ENCODE peak calls at places on chromosomes 11 and 22, in ten cellular contexts. One of them, this sample, is unnamed.

GRCh38 chr11:128473631-128474030 is 113.7 kb downstream of the ETS1 start:
- DNase-seq in AG09309: no peak
- DNase-seq in PC-3: no peak
- DNase-seq in GM10248: no peak
- DNase-seq in ovary: no peak
- DNase-seq in heart left ventricle: no peak
- DNase-seq in IMR-90: no peak
- DNase-seq in testis: no peak
- DNase-seq in fibroblast of lung: no peak
- DNase-seq in fibroblast of pulmonary artery: no peak
- DNase-seq in this sample: no peak

GRCh38 chr11:11382858-11383532 is 29.9 kb upstream of the CSNK2A3 start:
- DNase-seq in AG09309: no peak
- DNase-seq in PC-3: no peak
- DNase-seq in GM10248: no peak
- DNase-seq in ovary: no peak
- DNase-seq in heart left ventricle: no peak
- DNase-seq in IMR-90: no peak
- DNase-seq in testis: no peak
- DNase-seq in fibroblast of lung: no peak
- DNase-seq in fibroblast of pulmonary artery: no peak
- DNase-seq in this sample: peak

GRCh38 chr11:126345759-126346585 is 9.5 kb upstream of the ST3GAL4 start:
- DNase-seq in AG09309: peak
- DNase-seq in PC-3: peak
- DNase-seq in GM10248: no peak
- DNase-seq in ovary: peak
- DNase-seq in heart left ventricle: no peak
- DNase-seq in IMR-90: peak
- DNase-seq in testis: peak
- DNase-seq in fibroblast of lung: peak
- DNase-seq in fibroblast of pulmonary artery: peak
- DNase-seq in this sample: no peak

GRCh38 chr11:112162761-112163669 is 879 bp downstream of the IL18 start:
- DNase-seq in AG09309: no peak
- DNase-seq in PC-3: peak
- DNase-seq in GM10248: no peak
- DNase-seq in ovary: no peak
- DNase-seq in heart left ventricle: no peak
- DNase-seq in IMR-90: peak
- DNase-seq in testis: no peak
- DNase-seq in fibroblast of lung: peak
- DNase-seq in fibroblast of pulmonary artery: no peak
- DNase-seq in this sample: no peak

GRCh38 chr11:47258317-47258902 is 614 bp downstream of the NR1H3 start:
- DNase-seq in AG09309: no peak
- DNase-seq in PC-3: no peak
- DNase-seq in GM10248: no peak
- DNase-seq in ovary: no peak
- DNase-seq in heart left ventricle: no peak
- DNase-seq in IMR-90: no peak
- DNase-seq in testis: no peak
- DNase-seq in fibroblast of lung: no peak
- DNase-seq in fibroblast of pulmonary artery: no peak
- DNase-seq in this sample: no peak

GRCh38 chr11:61065955-61066638 is 36.2 kb upstream of the CD5 start:
- DNase-seq in AG09309: no peak
- DNase-seq in PC-3: no peak
- DNase-seq in GM10248: no peak
- DNase-seq in ovary: no peak
- DNase-seq in heart left ventricle: no peak
- DNase-seq in IMR-90: no peak
- DNase-seq in testis: no peak
- DNase-seq in fibroblast of lung: no peak
- DNase-seq in fibroblast of pulmonary artery: no peak
- DNase-seq in this sample: peak

GRCh38 chr11:70608568-70609314 is 210.4 kb downstream of the CTTN start:
- DNase-seq in AG09309: peak
- DNase-seq in PC-3: no peak
- DNase-seq in GM10248: no peak
- DNase-seq in ovary: no peak
- DNase-seq in heart left ventricle: no peak
- DNase-seq in IMR-90: peak
- DNase-seq in testis: no peak
- DNase-seq in fibroblast of lung: peak
- DNase-seq in fibroblast of pulmonary artery: peak
- DNase-seq in this sample: no peak

GRCh38 chr11:62705401-62705800 is 1.8 kb downstream of the BSCL2 start:
- DNase-seq in AG09309: no peak
- DNase-seq in PC-3: peak
- DNase-seq in GM10248: no peak
- DNase-seq in ovary: no peak
- DNase-seq in heart left ventricle: no peak
- DNase-seq in IMR-90: no peak
- DNase-seq in testis: no peak
- DNase-seq in fibroblast of lung: no peak
- DNase-seq in fibroblast of pulmonary artery: no peak
- DNase-seq in this sample: no peak

GRCh38 chr11:1750840-1751520 is 585 bp upstream of the IFITM10 start:
- DNase-seq in AG09309: no peak
- DNase-seq in PC-3: no peak
- DNase-seq in GM10248: no peak
- DNase-seq in ovary: no peak
- DNase-seq in heart left ventricle: no peak
- DNase-seq in IMR-90: no peak
- DNase-seq in testis: no peak
- DNase-seq in fibroblast of lung: no peak
- DNase-seq in fibroblast of pulmonary artery: no peak
- DNase-seq in this sample: peak

GRCh38 chr11:130068546-130068985 is 1.1 kb upstream of the APLP2 start:
- DNase-seq in AG09309: no peak
- DNase-seq in PC-3: no peak
- DNase-seq in GM10248: no peak
- DNase-seq in ovary: no peak
- DNase-seq in heart left ventricle: no peak
- DNase-seq in IMR-90: no peak
- DNase-seq in testis: peak
- DNase-seq in fibroblast of lung: no peak
- DNase-seq in fibroblast of pulmonary artery: no peak
- DNase-seq in this sample: no peak

GRCh38 chr11:130066338-130066737 is 3.4 kb upstream of the APLP2 start:
- DNase-seq in AG09309: no peak
- DNase-seq in PC-3: no peak
- DNase-seq in GM10248: no peak
- DNase-seq in ovary: no peak
- DNase-seq in heart left ventricle: no peak
- DNase-seq in IMR-90: no peak
- DNase-seq in testis: no peak
- DNase-seq in fibroblast of lung: peak
- DNase-seq in fibroblast of pulmonary artery: no peak
- DNase-seq in this sample: no peak

GRCh38 chr11:130061017-130061416 is 8.7 kb upstream of the APLP2 start:
- DNase-seq in AG09309: no peak
- DNase-seq in PC-3: no peak
- DNase-seq in GM10248: no peak
- DNase-seq in ovary: no peak
- DNase-seq in heart left ventricle: no peak
- DNase-seq in IMR-90: no peak
- DNase-seq in testis: no peak
- DNase-seq in fibroblast of lung: no peak
- DNase-seq in fibroblast of pulmonary artery: no peak
- DNase-seq in this sample: no peak

GRCh38 chr11:130062030-130062429 is 7.7 kb upstream of the APLP2 start:
- DNase-seq in AG09309: no peak
- DNase-seq in PC-3: peak
- DNase-seq in GM10248: no peak
- DNase-seq in ovary: no peak
- DNase-seq in heart left ventricle: no peak
- DNase-seq in IMR-90: no peak
- DNase-seq in testis: no peak
- DNase-seq in fibroblast of lung: no peak
- DNase-seq in fibroblast of pulmonary artery: no peak
- DNase-seq in this sample: no peak

DNA sequence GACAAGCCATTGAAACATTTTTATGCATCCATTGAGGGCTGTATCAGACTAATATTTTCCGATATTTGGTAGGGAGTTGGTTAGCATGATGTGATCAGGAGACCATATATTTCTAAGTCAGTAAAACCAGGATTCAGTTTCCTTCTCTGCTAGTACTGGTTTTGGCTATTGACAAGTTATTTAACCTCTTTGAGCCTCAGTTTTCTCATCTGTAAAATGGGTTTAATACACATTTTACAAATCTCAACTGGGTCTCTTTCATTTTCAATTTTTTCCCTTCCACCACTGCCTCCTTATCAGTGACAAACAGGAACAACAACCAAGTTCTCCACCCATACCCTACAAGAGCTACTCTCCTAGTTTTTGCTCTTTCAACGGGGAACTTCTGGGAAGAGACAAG is 6.3 kb upstream of the APLP2 start:
- DNase-seq in AG09309: no peak
- DNase-seq in PC-3: no peak
- DNase-seq in GM10248: no peak
- DNase-seq in ovary: no peak
- DNase-seq in heart left ventricle: no peak
- DNase-seq in IMR-90: no peak
- DNase-seq in testis: no peak
- DNase-seq in fibroblast of lung: no peak
- DNase-seq in fibroblast of pulmonary artery: no peak
- DNase-seq in this sample: no peak
- TF ChIP-seq CTCF in AG09309: no peak
- TF ChIP-seq CTCF in PC-3: no peak
- TF ChIP-seq CTCF in GM10248: no peak
- TF ChIP-seq CTCF in ovary: no peak
- TF ChIP-seq CTCF in heart left ventricle: no peak
- TF ChIP-seq CTCF in IMR-90: no peak
- TF ChIP-seq CTCF in testis: no peak
- TF ChIP-seq CTCF in fibroblast of lung: no peak
- TF ChIP-seq CTCF in fibroblast of pulmonary artery: no peak
- TF ChIP-seq CTCF in this sample: no peak

GRCh38 chr11:82174610-82175009 is 559.1 kb downstream of the FAM181B start:
- DNase-seq in AG09309: no peak
- DNase-seq in PC-3: no peak
- DNase-seq in GM10248: no peak
- DNase-seq in ovary: no peak
- DNase-seq in heart left ventricle: no peak
- DNase-seq in IMR-90: no peak
- DNase-seq in testis: no peak
- DNase-seq in fibroblast of lung: no peak
- DNase-seq in fibroblast of pulmonary artery: no peak
- DNase-seq in this sample: no peak
- TF ChIP-seq CTCF in AG09309: no peak
- TF ChIP-seq CTCF in PC-3: peak
- TF ChIP-seq CTCF in GM10248: no peak
- TF ChIP-seq CTCF in ovary: no peak
- TF ChIP-seq CTCF in heart left ventricle: no peak
- TF ChIP-seq CTCF in IMR-90: no peak
- TF ChIP-seq CTCF in testis: peak
- TF ChIP-seq CTCF in fibroblast of lung: no peak
- TF ChIP-seq CTCF in fibroblast of pulmonary artery: no peak
- TF ChIP-seq CTCF in this sample: peak

GRCh38 chr22:17910561-17911311 is 113.6 kb downstream of the MICAL3 start:
- DNase-seq in AG09309: peak
- DNase-seq in PC-3: peak
- DNase-seq in GM10248: no peak
- DNase-seq in ovary: peak
- DNase-seq in heart left ventricle: peak
- DNase-seq in IMR-90: peak
- DNase-seq in testis: peak
- DNase-seq in fibroblast of lung: peak
- DNase-seq in fibroblast of pulmonary artery: peak
- DNase-seq in this sample: no peak
- TF ChIP-seq CTCF in AG09309: peak
- TF ChIP-seq CTCF in PC-3: peak
- TF ChIP-seq CTCF in GM10248: peak
- TF ChIP-seq CTCF in ovary: peak
- TF ChIP-seq CTCF in heart left ventricle: peak
- TF ChIP-seq CTCF in IMR-90: peak
- TF ChIP-seq CTCF in testis: peak
- TF ChIP-seq CTCF in fibroblast of lung: peak
- TF ChIP-seq CTCF in fibroblast of pulmonary artery: peak
- TF ChIP-seq CTCF in this sample: peak

DNA sequence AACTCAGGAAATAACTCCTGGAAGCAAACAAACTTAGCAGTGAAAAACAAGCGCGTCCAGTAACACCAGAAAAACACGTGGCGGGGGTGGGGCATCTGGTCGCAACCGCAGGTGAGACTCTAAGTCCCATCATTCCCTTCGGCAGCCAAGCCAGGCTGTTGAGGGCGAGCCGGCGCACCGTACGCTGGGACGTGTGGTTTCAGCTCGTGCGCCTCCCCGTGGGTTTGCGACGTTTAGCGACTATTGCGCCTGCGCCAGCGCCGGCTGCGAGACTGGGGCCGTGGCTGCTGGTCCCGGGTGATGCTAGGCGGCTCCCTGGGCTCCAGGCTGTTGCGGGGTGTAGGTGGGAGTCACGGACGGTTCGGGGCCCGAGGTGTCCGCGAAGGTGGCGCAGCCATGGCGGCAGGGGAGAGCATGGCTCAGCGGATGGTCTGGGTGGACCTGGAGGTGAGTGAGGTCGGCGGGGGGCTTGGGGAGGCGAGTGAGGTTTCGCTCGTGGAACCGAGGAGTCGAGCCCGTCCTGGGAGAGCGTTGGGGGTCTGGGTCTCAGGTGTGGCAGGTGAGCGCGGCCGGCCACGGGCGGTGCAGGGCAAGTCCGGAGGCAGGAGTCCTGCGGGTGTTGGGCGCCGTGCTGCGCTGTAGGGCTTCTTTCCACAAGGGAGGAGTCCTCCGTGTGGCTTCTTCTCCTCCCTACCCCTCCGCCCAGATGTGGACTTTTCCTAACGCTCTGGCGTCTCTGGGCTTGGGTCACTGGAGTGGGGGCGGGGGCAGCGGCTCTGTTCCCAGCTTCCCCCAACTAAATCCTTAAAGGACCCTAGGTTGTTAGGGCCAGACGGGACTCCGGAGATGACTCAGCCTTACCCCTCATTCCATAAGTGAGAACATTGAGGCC is at the start of gene REXO2:
- DNase-seq in AG09309: peak
- DNase-seq in PC-3: peak
- DNase-seq in GM10248: peak
- DNase-seq in ovary: peak
- DNase-seq in heart left ventricle: peak
- DNase-seq in IMR-90: peak
- DNase-seq in testis: peak
- DNase-seq in fibroblast of lung: peak
- DNase-seq in fibroblast of pulmonary artery: peak
- DNase-seq in this sample: peak
- TF ChIP-seq CTCF in AG09309: peak
- TF ChIP-seq CTCF in PC-3: peak
- TF ChIP-seq CTCF in GM10248: peak
- TF ChIP-seq CTCF in ovary: no peak
- TF ChIP-seq CTCF in heart left ventricle: peak
- TF ChIP-seq CTCF in IMR-90: peak
- TF ChIP-seq CTCF in testis: no peak
- TF ChIP-seq CTCF in fibroblast of lung: peak
- TF ChIP-seq CTCF in fibroblast of pulmonary artery: peak
- TF ChIP-seq CTCF in this sample: peak